ENCODE peak calls at places on chromosomes 16 and 17, in nine cellular contexts. One of them, this sample, is unnamed.
A peak's percentile ranks its signal among the peaks of the same experiment; 100 is the strongest.

GRCh38 chr17:63589646-63590045 is 11.0 kb upstream of the TACO1 start:
- DNase-seq in activated CD4-positive, CD25-positive, alpha-beta regulatory T cell: no peak
- DNase-seq in activated CD4-positive, alpha-beta T cell treated with anti-CD3 and anti-CD28 coated beads, Interleukin-2, amount 10 ng/mL, durations not matched to agents 7 days and 5 days: no peak
- DNase-seq in HL-60: no peak
- DNase-seq in neural crest cell: no peak
- DNase-seq in activated CD8-positive, alpha-beta memory T cell treated with anti-CD3 and anti-CD28 coated beads for 48 hours: no peak
- DNase-seq in nucleus accumbens: no peak
- DNase-seq in C1 segment of cervical spinal cord: no peak
- DNase-seq in MCF 10A: no peak
- DNase-seq in this sample: no peak

GRCh38 chr16:20878682-20879147 is 21.4 kb downstream of the DCUN1D3 start:
- DNase-seq in nucleus accumbens: no peak
- DNase-seq in activated CD4-positive, CD25-positive, alpha-beta regulatory T cell: no peak
- DNase-seq in activated CD4-positive, alpha-beta T cell treated with anti-CD3 and anti-CD28 coated beads, Interleukin-2, amount 10 ng/mL, durations not matched to agents 7 days and 5 days: no peak
- DNase-seq in HL-60: no peak
- DNase-seq in activated CD8-positive, alpha-beta memory T cell treated with anti-CD3 and anti-CD28 coated beads for 48 hours: no peak
- DNase-seq in neural crest cell: no peak
- DNase-seq in C1 segment of cervical spinal cord: no peak
- DNase-seq in MCF 10A: no peak
- DNase-seq in this sample: no peak

GRCh38 chr16:57480127-57480753 is 6.1 kb downstream of the DOK4 start:
- DNase-seq in C1 segment of cervical spinal cord: no peak
- DNase-seq in activated CD4-positive, alpha-beta T cell treated with anti-CD3 and anti-CD28 coated beads, Interleukin-2, amount 10 ng/mL, durations not matched to agents 7 days and 5 days: no peak
- DNase-seq in nucleus accumbens: no peak
- DNase-seq in HL-60: no peak
- DNase-seq in MCF 10A: no peak
- DNase-seq in activated CD4-positive, CD25-positive, alpha-beta regulatory T cell: no peak
- DNase-seq in neural crest cell: no peak
- DNase-seq in activated CD8-positive, alpha-beta memory T cell treated with anti-CD3 and anti-CD28 coated beads for 48 hours: no peak
- DNase-seq in this sample: no peak

GRCh38 chr17:61160789-61161440 is 238.7 kb upstream of the TBX2 start:
- DNase-seq in neural crest cell: no peak
- DNase-seq in MCF 10A: no peak
- DNase-seq in activated CD4-positive, CD25-positive, alpha-beta regulatory T cell: no peak
- DNase-seq in activated CD4-positive, alpha-beta T cell treated with anti-CD3 and anti-CD28 coated beads, Interleukin-2, amount 10 ng/mL, durations not matched to agents 7 days and 5 days: no peak
- DNase-seq in nucleus accumbens: no peak
- DNase-seq in C1 segment of cervical spinal cord: no peak
- DNase-seq in HL-60: no peak
- DNase-seq in activated CD8-positive, alpha-beta memory T cell treated with anti-CD3 and anti-CD28 coated beads for 48 hours: no peak
- DNase-seq in this sample: no peak

GRCh38 chr17:146546-146945 is 9.2 kb downstream of the SCGB1C2 start:
- DNase-seq in neural crest cell: no peak
- DNase-seq in activated CD4-positive, CD25-positive, alpha-beta regulatory T cell: no peak
- DNase-seq in C1 segment of cervical spinal cord: no peak
- DNase-seq in HL-60: no peak
- DNase-seq in MCF 10A: no peak
- DNase-seq in activated CD8-positive, alpha-beta memory T cell treated with anti-CD3 and anti-CD28 coated beads for 48 hours: no peak
- DNase-seq in nucleus accumbens: no peak
- DNase-seq in activated CD4-positive, alpha-beta T cell treated with anti-CD3 and anti-CD28 coated beads, Interleukin-2, amount 10 ng/mL, durations not matched to agents 7 days and 5 days: no peak
- DNase-seq in this sample: no peak

GRCh38 chr17:80183581-80184422 is 14.0 kb downstream of the CARD14 start:
- DNase-seq in MCF 10A: no peak
- DNase-seq in HL-60: no peak
- DNase-seq in activated CD8-positive, alpha-beta memory T cell treated with anti-CD3 and anti-CD28 coated beads for 48 hours: no peak
- DNase-seq in C1 segment of cervical spinal cord: no peak
- DNase-seq in activated CD4-positive, alpha-beta T cell treated with anti-CD3 and anti-CD28 coated beads, Interleukin-2, amount 10 ng/mL, durations not matched to agents 7 days and 5 days: no peak
- DNase-seq in nucleus accumbens: no peak
- DNase-seq in neural crest cell: no peak
- DNase-seq in activated CD4-positive, CD25-positive, alpha-beta regulatory T cell: no peak
- DNase-seq in this sample: no peak

GRCh38 chr16:73753931-73754330 is 542.7 kb upstream of the PSMD7 start:
- DNase-seq in activated CD8-positive, alpha-beta memory T cell treated with anti-CD3 and anti-CD28 coated beads for 48 hours: no peak
- DNase-seq in MCF 10A: no peak
- DNase-seq in activated CD4-positive, CD25-positive, alpha-beta regulatory T cell: no peak
- DNase-seq in nucleus accumbens: no peak
- DNase-seq in HL-60: no peak
- DNase-seq in neural crest cell: no peak
- DNase-seq in C1 segment of cervical spinal cord: no peak
- DNase-seq in activated CD4-positive, alpha-beta T cell treated with anti-CD3 and anti-CD28 coated beads, Interleukin-2, amount 10 ng/mL, durations not matched to agents 7 days and 5 days: no peak
- DNase-seq in this sample: no peak

GRCh38 chr17:52106070-52106469 is 52.4 kb downstream of the CA10 start:
- DNase-seq in HL-60: no peak
- DNase-seq in activated CD4-positive, CD25-positive, alpha-beta regulatory T cell: no peak
- DNase-seq in neural crest cell: no peak
- DNase-seq in activated CD4-positive, alpha-beta T cell treated with anti-CD3 and anti-CD28 coated beads, Interleukin-2, amount 10 ng/mL, durations not matched to agents 7 days and 5 days: no peak
- DNase-seq in nucleus accumbens: no peak
- DNase-seq in MCF 10A: no peak
- DNase-seq in C1 segment of cervical spinal cord: no peak
- DNase-seq in activated CD8-positive, alpha-beta memory T cell treated with anti-CD3 and anti-CD28 coated beads for 48 hours: no peak
- DNase-seq in this sample: no peak

GRCh38 chr16:669666-670065 is 1.7 kb downstream of the RHOT2 start:
- DNase-seq in C1 segment of cervical spinal cord: no peak
- DNase-seq in activated CD4-positive, CD25-positive, alpha-beta regulatory T cell: no peak
- DNase-seq in activated CD8-positive, alpha-beta memory T cell treated with anti-CD3 and anti-CD28 coated beads for 48 hours: no peak
- DNase-seq in nucleus accumbens: no peak
- DNase-seq in HL-60: no peak
- DNase-seq in MCF 10A: no peak
- DNase-seq in neural crest cell: no peak
- DNase-seq in activated CD4-positive, alpha-beta T cell treated with anti-CD3 and anti-CD28 coated beads, Interleukin-2, amount 10 ng/mL, durations not matched to agents 7 days and 5 days: no peak
- DNase-seq in this sample: no peak

GRCh38 chr17:36808181-36808661 is 129.1 kb upstream of the LHX1 start:
- DNase-seq in activated CD4-positive, CD25-positive, alpha-beta regulatory T cell: no peak
- DNase-seq in activated CD8-positive, alpha-beta memory T cell treated with anti-CD3 and anti-CD28 coated beads for 48 hours: no peak
- DNase-seq in nucleus accumbens: no peak
- DNase-seq in activated CD4-positive, alpha-beta T cell treated with anti-CD3 and anti-CD28 coated beads, Interleukin-2, amount 10 ng/mL, durations not matched to agents 7 days and 5 days: no peak
- DNase-seq in MCF 10A: no peak
- DNase-seq in C1 segment of cervical spinal cord: no peak
- DNase-seq in HL-60: no peak
- DNase-seq in neural crest cell: peak; percentile 33
- DNase-seq in this sample: peak; percentile 46

GRCh38 chr17:63944736-63945499 is 12.8 kb upstream of the CD79B start:
- DNase-seq in MCF 10A: no peak
- DNase-seq in neural crest cell: no peak
- DNase-seq in C1 segment of cervical spinal cord: no peak
- DNase-seq in HL-60: no peak
- DNase-seq in activated CD4-positive, alpha-beta T cell treated with anti-CD3 and anti-CD28 coated beads, Interleukin-2, amount 10 ng/mL, durations not matched to agents 7 days and 5 days: no peak
- DNase-seq in activated CD8-positive, alpha-beta memory T cell treated with anti-CD3 and anti-CD28 coated beads for 48 hours: no peak
- DNase-seq in activated CD4-positive, CD25-positive, alpha-beta regulatory T cell: no peak
- DNase-seq in nucleus accumbens: no peak
- DNase-seq in this sample: no peak

GRCh38 chr17:78707016-78707415 is 75.1 kb downstream of the CYTH1 start:
- DNase-seq in activated CD4-positive, CD25-positive, alpha-beta regulatory T cell: no peak
- DNase-seq in nucleus accumbens: no peak
- DNase-seq in HL-60: no peak
- DNase-seq in activated CD4-positive, alpha-beta T cell treated with anti-CD3 and anti-CD28 coated beads, Interleukin-2, amount 10 ng/mL, durations not matched to agents 7 days and 5 days: no peak
- DNase-seq in neural crest cell: no peak
- DNase-seq in MCF 10A: peak; percentile 61
- DNase-seq in C1 segment of cervical spinal cord: no peak
- DNase-seq in activated CD8-positive, alpha-beta memory T cell treated with anti-CD3 and anti-CD28 coated beads for 48 hours: no peak
- DNase-seq in this sample: no peak

GRCh38 chr17:76071497-76072148 is 694 bp downstream of the SRP68 start:
- DNase-seq in activated CD8-positive, alpha-beta memory T cell treated with anti-CD3 and anti-CD28 coated beads for 48 hours: no peak
- DNase-seq in neural crest cell: no peak
- DNase-seq in C1 segment of cervical spinal cord: no peak
- DNase-seq in activated CD4-positive, alpha-beta T cell treated with anti-CD3 and anti-CD28 coated beads, Interleukin-2, amount 10 ng/mL, durations not matched to agents 7 days and 5 days: no peak
- DNase-seq in activated CD4-positive, CD25-positive, alpha-beta regulatory T cell: no peak
- DNase-seq in HL-60: no peak
- DNase-seq in MCF 10A: no peak
- DNase-seq in nucleus accumbens: no peak
- DNase-seq in this sample: no peak

GRCh38 chr16:19135896-19136438 is 22.2 kb downstream of the ITPRIPL2 start:
- DNase-seq in activated CD8-positive, alpha-beta memory T cell treated with anti-CD3 and anti-CD28 coated beads for 48 hours: no peak
- DNase-seq in activated CD4-positive, alpha-beta T cell treated with anti-CD3 and anti-CD28 coated beads, Interleukin-2, amount 10 ng/mL, durations not matched to agents 7 days and 5 days: no peak
- DNase-seq in MCF 10A: peak; percentile 92
- DNase-seq in nucleus accumbens: no peak
- DNase-seq in neural crest cell: no peak
- DNase-seq in C1 segment of cervical spinal cord: no peak
- DNase-seq in HL-60: no peak
- DNase-seq in activated CD4-positive, CD25-positive, alpha-beta regulatory T cell: no peak
- DNase-seq in this sample: no peak

GRCh38 chr17:2911755-2912111 is 115.5 kb downstream of the RAP1GAP2 start:
- DNase-seq in C1 segment of cervical spinal cord: no peak
- DNase-seq in nucleus accumbens: no peak
- DNase-seq in activated CD4-positive, alpha-beta T cell treated with anti-CD3 and anti-CD28 coated beads, Interleukin-2, amount 10 ng/mL, durations not matched to agents 7 days and 5 days: no peak
- DNase-seq in MCF 10A: no peak
- DNase-seq in activated CD8-positive, alpha-beta memory T cell treated with anti-CD3 and anti-CD28 coated beads for 48 hours: no peak
- DNase-seq in HL-60: no peak
- DNase-seq in neural crest cell: no peak
- DNase-seq in activated CD4-positive, CD25-positive, alpha-beta regulatory T cell: no peak
- DNase-seq in this sample: no peak

GRCh38 chr16:27748868-27749546 is 199.1 kb downstream of the KATNIP start:
- DNase-seq in MCF 10A: peak; percentile 75
- DNase-seq in HL-60: peak; percentile 28
- DNase-seq in nucleus accumbens: peak; percentile 18
- DNase-seq in activated CD4-positive, alpha-beta T cell treated with anti-CD3 and anti-CD28 coated beads, Interleukin-2, amount 10 ng/mL, durations not matched to agents 7 days and 5 days: peak; percentile 57
- DNase-seq in neural crest cell: no peak
- DNase-seq in activated CD8-positive, alpha-beta memory T cell treated with anti-CD3 and anti-CD28 coated beads for 48 hours: peak; percentile 9
- DNase-seq in C1 segment of cervical spinal cord: peak; percentile 37
- DNase-seq in activated CD4-positive, CD25-positive, alpha-beta regulatory T cell: no peak
- DNase-seq in this sample: no peak